ENCODE peak calls at places on chromosomes 13 and 19, in six cellular contexts. G is choroid plexus epithelial cell, L is lower lobe of right lung, Q is heart right ventricle, D is IMR-90, H is testis. R is an unnamed sample.

GRCh38 chr19:16261584-16262370 is 62.8 kb upstream of the KLF2 start:
- DNase-seq in G (no peak), L (no peak), Q (no peak), D (no peak), H (no peak), R (no peak)

GRCh38 chr13:99655351-99656091 is 154.2 kb downstream of the TM9SF2 start:
- DNase-seq in G (peak), L (no peak), Q (no peak), D (peak), H (no peak), R (no peak)

GRCh38 chr13:20407759-20408158 is 117.9 kb downstream of the CRYL1 start:
- DNase-seq in G (no peak), L (no peak), Q (no peak), D (no peak), H (no peak), R (no peak)

GRCh38 chr13:109700176-109700575 is 86.2 kb downstream of the IRS2 start:
- DNase-seq in G (peak), L (peak), Q (peak), D (peak), H (peak), R (no peak)

GRCh38 chr19:3003046-3003445 is 25.7 kb downstream of the TLE6 start:
- DNase-seq in G (no peak), L (no peak), Q (no peak), D (no peak), H (peak), R (no peak)

GRCh38 chr19:46659151-46660007 is 1.6 kb downstream of the DACT3 start:
- DNase-seq in G (no peak), L (peak), Q (peak), D (no peak), H (peak), R (no peak)

GRCh38 chr13:29844441-29844840 is 6.0 kb downstream of the UBL3 start:
- DNase-seq in G (peak), L (no peak), Q (no peak), D (peak), H (no peak), R (no peak)

GRCh38 chr13:98173431-98173921 is 3.6 kb downstream of the RNF113B start:
- DNase-seq in G (peak), L (no peak), Q (no peak), D (peak), H (no peak), R (no peak)

GRCh38 chr19:35080613-35081170 is 34.9 kb upstream of the FXYD3 start:
- DNase-seq in G (no peak), L (peak), Q (no peak), D (no peak), H (no peak), R (no peak)

GRCh38 chr19:48196933-48197665 is 26.6 kb downstream of the ZSWIM9 start:
- DNase-seq in G (peak), L (no peak), Q (no peak), D (no peak), H (no peak), R (no peak)

GRCh38 chr19:49442354-49442753 is 1.0 kb upstream of the SLC17A7 start:
- DNase-seq in G (no peak), L (no peak), Q (peak), D (no peak), H (peak), R (no peak)

GRCh38 chr19:50567052-50567841 is 988 bp downstream of the LRRC4B start:
- DNase-seq in G (no peak), L (no peak), Q (no peak), D (no peak), H (no peak), R (no peak)

GRCh38 chr19:18203408-18203862 is 407 bp downstream of the RAB3A start:
- DNase-seq in G (no peak), L (peak), Q (peak), D (no peak), H (no peak), R (no peak)

GRCh38 chr13:100399455-100399854 is 189.1 kb downstream of the GGACT start:
- DNase-seq in G (no peak), L (no peak), Q (no peak), D (no peak), H (no peak), R (no peak)

GRCh38 chr13:43123856-43124255 is 100.5 kb downstream of the DNAJC15 start:
- DNase-seq in G (no peak), L (no peak), Q (no peak), D (no peak), H (no peak), R (no peak)

GRCh38 chr13:71320452-71320851 is 546.6 kb downstream of the DACH1 start:
- DNase-seq in G (peak), L (no peak), Q (no peak), D (peak), H (no peak), R (no peak)

GRCh38 chr13:75347925-75348324 is 134.0 kb downstream of the TBC1D4 start:
- DNase-seq in G (no peak), L (no peak), Q (no peak), D (no peak), H (no peak), R (no peak)

GRCh38 chr19:4088975-4089374 is 22.3 kb upstream of the ZBTB7A start:
- DNase-seq in G (no peak), L (no peak), Q (no peak), D (no peak), H (no peak), R (no peak)

GRCh38 chr13:85298387-85298924 is 500.8 kb downstream of the SLITRK6 start:
- DNase-seq in G (no peak), L (no peak), Q (no peak), D (no peak), H (no peak), R (no peak)

GRCh38 chr19:9205506-9206113 is 13.8 kb downstream of the OR7D4 start:
- DNase-seq in G (peak), L (peak), Q (peak), D (peak), H (peak), R (peak)

GRCh38 chr19:9667898-9668297 is 7.0 kb downstream of the ZNF562 start:
- DNase-seq in G (no peak), L (no peak), Q (no peak), D (no peak), H (no peak), R (no peak)

GRCh38 chr19:35143231-35143715 is at the start of gene FXYD7:
- DNase-seq in G (no peak), L (no peak), Q (no peak), D (no peak), H (no peak), R (no peak)

GRCh38 chr19:32404939-32405430 is 585 bp upstream of the DPY19L3 start:
- DNase-seq in G (peak), L (peak), Q (peak), D (peak), H (peak), R (no peak)

GRCh38 chr13:25037057-25037813 is 58.7 kb upstream of the PABPC3 start:
- DNase-seq in G (peak), L (no peak), Q (peak), D (peak), H (peak), R (peak)

GRCh38 chr19:5339470-5339949 is 1.1 kb downstream of the PTPRS start:
- DNase-seq in G (no peak), L (no peak), Q (no peak), D (no peak), H (no peak), R (no peak)

DNA sequence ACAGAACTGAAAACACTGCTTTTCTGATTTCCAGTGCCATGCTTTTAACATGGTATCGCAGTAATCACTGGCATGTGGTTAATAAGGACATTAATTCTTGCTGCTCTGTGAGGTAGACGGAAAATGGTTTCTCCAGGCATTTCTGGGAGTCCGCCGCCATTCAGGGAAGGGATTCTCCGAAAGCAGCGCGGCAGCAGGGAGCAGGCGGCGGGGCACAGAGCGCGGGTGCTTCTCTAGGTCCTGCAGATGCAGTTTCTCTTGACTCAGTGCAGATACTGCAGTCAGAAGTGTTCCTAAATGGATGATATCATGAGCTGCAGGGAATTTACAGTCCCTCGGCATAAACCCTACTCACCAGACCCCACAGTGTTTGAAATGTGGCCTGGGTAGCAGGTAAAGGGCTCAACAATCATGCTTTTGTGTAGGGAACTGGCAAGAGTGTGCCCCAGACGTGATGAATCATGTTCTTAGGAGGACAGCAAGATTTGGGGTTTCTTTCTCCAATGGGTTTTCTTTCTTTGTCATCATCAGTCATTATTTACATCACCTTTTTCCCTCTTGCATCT is 338.6 kb upstream of the ARGLU1 start:
- DNase-seq in G (no peak), L (no peak), Q (no peak), D (no peak), H (no peak), R (no peak)
- H3K4me3 ChIP-seq in G (no peak), L (no peak), Q (no peak), D (no peak), H (no peak), R (no peak)

GRCh38 chr19:57934820-57935665 is at the start of gene ZNF418:
- DNase-seq in G (peak), L (peak), Q (peak), D (peak), H (peak), R (peak)
- TF ChIP-seq CTCF in G (no peak), L (no peak), Q (no peak), D (no peak), H (no peak), R (no peak)

GRCh38 chr19:36255316-36255715 is 40.4 kb downstream of the ZNF146 start:
- DNase-seq in G (no peak), L (no peak), Q (no peak), D (no peak), H (no peak), R (no peak)

GRCh38 chr19:36258028-36258875 is 43.3 kb downstream of the ZNF146 start:
- DNase-seq in G (no peak), L (no peak), Q (no peak), D (no peak), H (no peak), R (no peak)

GRCh38 chr19:36256064-36256463 is 41.2 kb downstream of the ZNF146 start:
- DNase-seq in G (no peak), L (no peak), Q (no peak), D (no peak), H (no peak), R (no peak)

GRCh38 chr19:36257512-36257876 is 42.6 kb downstream of the ZNF146 start:
- DNase-seq in G (no peak), L (no peak), Q (no peak), D (no peak), H (peak), R (no peak)

DNA sequence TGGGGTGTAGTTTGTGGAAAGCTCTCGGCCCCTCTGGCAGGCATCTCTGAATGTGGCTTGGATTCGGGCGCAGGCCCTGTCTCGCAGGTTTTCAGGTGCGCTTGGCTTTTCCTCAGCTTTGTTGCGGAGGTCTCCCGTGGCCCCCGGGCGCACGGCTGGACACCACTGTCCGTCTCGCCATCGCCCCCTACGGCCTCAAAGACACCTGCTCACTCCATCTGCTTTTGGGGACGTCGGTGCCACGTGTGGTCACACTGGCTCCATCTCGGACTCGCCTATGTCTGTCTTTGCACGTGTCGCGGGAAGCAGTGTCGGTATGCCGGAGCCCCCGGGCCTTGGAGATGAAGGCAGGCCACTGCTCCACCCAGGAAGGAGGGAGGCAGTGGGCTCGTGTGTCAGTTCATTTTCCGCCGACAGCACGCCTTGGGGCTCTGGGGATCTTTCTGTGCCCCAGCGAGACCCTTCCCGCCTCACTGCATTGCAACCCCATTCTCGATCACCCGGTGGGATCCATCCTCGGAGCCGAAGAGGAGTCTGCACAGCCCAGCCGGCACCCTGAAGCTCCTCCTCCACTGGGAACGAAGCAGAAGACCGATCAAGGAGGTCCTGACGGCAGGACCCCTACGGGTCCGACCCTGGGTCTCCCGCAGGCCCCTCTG is 42.1 kb downstream of the ZNF146 start:
- DNase-seq in G (no peak), L (no peak), Q (no peak), D (no peak), H (no peak), R (no peak)
- H3K4me3 ChIP-seq in G (peak), L (peak), Q (peak), D (peak), H (peak), R (no peak)

GRCh38 chr19:28327905-28328304 is 885.0 kb downstream of the UQCRFS1 start:
- DNase-seq in G (no peak), L (no peak), Q (no peak), D (no peak), H (no peak), R (no peak)

GRCh38 chr19:28319918-28320317 is 893.0 kb downstream of the UQCRFS1 start:
- DNase-seq in G (no peak), L (no peak), Q (no peak), D (no peak), H (no peak), R (no peak)

GRCh38 chr19:28319208-28319607 is 893.7 kb downstream of the UQCRFS1 start:
- DNase-seq in G (no peak), L (no peak), Q (no peak), D (no peak), H (no peak), R (no peak)

GRCh38 chr19:28329429-28329828 is 883.5 kb downstream of the UQCRFS1 start:
- DNase-seq in G (no peak), L (no peak), Q (no peak), D (no peak), H (no peak), R (no peak)

GRCh38 chr19:28324275-28325060 is 888.5 kb downstream of the UQCRFS1 start:
- DNase-seq in G (peak), L (no peak), Q (no peak), D (no peak), H (no peak), R (no peak)
- TF ChIP-seq CTCF in G (peak), L (no peak), Q (no peak), D (no peak), H (no peak), R (no peak)

DNA sequence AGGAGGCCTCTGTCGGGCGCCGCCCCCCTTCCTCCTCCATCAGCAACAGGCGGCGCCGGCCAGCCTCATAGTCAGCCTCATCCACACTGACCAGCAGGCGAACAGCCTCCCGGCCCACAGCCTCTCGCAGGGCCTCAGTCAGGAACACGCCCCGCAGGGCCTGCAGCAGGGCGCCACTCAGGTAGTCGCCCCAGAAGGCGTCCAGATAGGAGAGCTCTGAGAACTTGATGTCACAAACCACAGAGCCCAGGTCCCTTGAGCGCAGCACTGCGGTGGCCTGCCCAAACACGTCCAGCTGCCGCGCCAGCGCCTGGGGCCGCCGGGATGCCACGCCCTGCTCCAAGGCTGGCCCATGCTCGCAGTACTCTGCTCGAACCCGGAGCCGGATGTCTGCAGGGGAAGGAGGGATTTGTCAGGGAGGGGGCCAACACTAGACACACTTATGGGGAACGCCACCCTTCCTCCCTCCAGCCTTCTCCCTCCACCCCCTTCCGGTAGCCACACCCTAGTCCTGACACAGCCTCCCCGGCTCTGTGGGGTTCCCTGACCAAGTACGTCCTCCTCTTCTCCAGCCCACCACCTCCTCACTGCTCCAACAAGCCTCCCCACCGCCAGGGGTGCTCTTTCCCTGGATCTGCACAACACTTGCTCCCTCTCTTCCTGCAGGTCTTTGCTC is 17.9 kb downstream of the DEDD2 start:
- DNase-seq in G (no peak), L (peak), Q (peak), D (no peak), H (no peak), R (peak)
- H3K4me3 ChIP-seq in G (no peak), L (peak), Q (no peak), D (no peak), H (no peak), R (peak)

DNA sequence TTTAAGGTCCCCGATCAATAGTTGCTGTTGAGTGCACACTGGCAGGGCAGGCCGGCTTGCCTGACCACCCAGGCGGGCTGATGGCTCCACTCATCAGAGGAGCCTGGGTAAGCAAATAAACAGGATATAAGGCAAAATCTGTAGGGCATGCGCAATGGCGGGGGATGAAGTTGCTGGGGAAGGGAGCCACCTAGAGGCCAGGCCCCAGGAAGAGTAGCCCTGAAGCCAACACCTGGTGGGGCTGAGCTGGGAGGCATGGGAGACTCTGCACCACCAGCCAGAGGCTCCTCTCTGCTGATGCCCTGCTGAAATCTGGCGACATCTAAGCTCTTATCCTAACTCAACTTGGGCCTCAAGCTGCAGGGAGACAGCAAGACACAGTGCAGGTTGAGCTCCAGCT is 324.3 kb downstream of the ZNF536 start:
- DNase-seq in G (peak), L (no peak), Q (no peak), D (peak), H (no peak), R (no peak)
- TF ChIP-seq CTCF in G (peak), L (peak), Q (peak), D (peak), H (peak), R (peak)

GRCh38 chr13:110879482-110879881 is 35.4 kb downstream of the ANKRD10 start:
- DNase-seq in G (no peak), L (no peak), Q (no peak), D (no peak), H (no peak), R (no peak)

GRCh38 chr13:110880627-110881026 is 34.2 kb downstream of the ANKRD10 start:
- DNase-seq in G (no peak), L (no peak), Q (no peak), D (no peak), H (no peak), R (no peak)

GRCh38 chr13:110876592-110876991 is 38.3 kb downstream of the ANKRD10 start:
- DNase-seq in G (no peak), L (no peak), Q (no peak), D (no peak), H (no peak), R (no peak)

GRCh38 chr13:110875243-110875642 is 39.6 kb downstream of the ANKRD10 start:
- DNase-seq in G (no peak), L (no peak), Q (no peak), D (no peak), H (no peak), R (no peak)

GRCh38 chr13:110877737-110878136 is 37.1 kb downstream of the ANKRD10 start:
- DNase-seq in G (no peak), L (no peak), Q (no peak), D (peak), H (no peak), R (no peak)
- H3K4me3 ChIP-seq in G (no peak), L (no peak), Q (no peak), D (no peak), H (no peak), R (no peak)

GRCh38 chr19:21149877-21150276 is 8.0 kb downstream of the ZNF431 start:
- DNase-seq in G (no peak), L (no peak), Q (no peak), D (no peak), H (no peak), R (no peak)
- TF ChIP-seq CTCF in G (no peak), L (no peak), Q (no peak), D (no peak), H (no peak), R (no peak)

GRCh38 chr19:42324655-42325307 is 654 bp upstream of the MEGF8 start:
- DNase-seq in G (no peak), L (no peak), Q (no peak), D (no peak), H (no peak), R (no peak)
- H3K4me3 ChIP-seq in G (no peak), L (peak), Q (no peak), D (no peak), H (peak), R (peak)

GRCh38 chr19:38544569-38545315 is 73.0 kb downstream of the MAP4K1 start:
- DNase-seq in G (peak), L (peak), Q (no peak), D (peak), H (no peak), R (no peak)
- TF ChIP-seq CTCF in G (no peak), L (no peak), Q (no peak), D (peak), H (no peak), R (peak)